ENCODE peak calls at places on chromosomes 11 and 22, in five cellular contexts. One of them, this sample, is unnamed.

GRCh38 chr22:23289851-23290724 is 109.8 kb downstream of the BCR start:
- DNase-seq in fibroblast of mammary gland: peak; percentile 73
- DNase-seq in osteocyte: no peak
- DNase-seq in left ventricle myocardium inferior: no peak
- DNase-seq in PC-9: no peak
- DNase-seq in this sample: peak; percentile 93

GRCh38 chr11:104916442-104916841 is 18.2 kb upstream of the CASP12 start:
- DNase-seq in fibroblast of mammary gland: peak; percentile 8
- DNase-seq in osteocyte: no peak
- DNase-seq in left ventricle myocardium inferior: no peak
- DNase-seq in PC-9: no peak
- DNase-seq in this sample: no peak

GRCh38 chr22:37716708-37717107 is 19.9 kb downstream of the TRIOBP start:
- DNase-seq in fibroblast of mammary gland: peak; percentile 90
- DNase-seq in osteocyte: no peak
- DNase-seq in left ventricle myocardium inferior: no peak
- DNase-seq in PC-9: peak; percentile 80
- DNase-seq in this sample: no peak

GRCh38 chr22:43438666-43439347 is 27.0 kb downstream of the MPPED1 start:
- DNase-seq in fibroblast of mammary gland: no peak
- DNase-seq in osteocyte: no peak
- DNase-seq in left ventricle myocardium inferior: no peak
- DNase-seq in PC-9: no peak
- DNase-seq in this sample: no peak

GRCh38 chr22:43404673-43405385 is 7.0 kb upstream of the MPPED1 start:
- DNase-seq in fibroblast of mammary gland: no peak
- DNase-seq in osteocyte: no peak
- DNase-seq in left ventricle myocardium inferior: no peak
- DNase-seq in PC-9: no peak
- DNase-seq in this sample: no peak

GRCh38 chr11:7635137-7635536 is 38.2 kb downstream of the CYB5R2 start:
- DNase-seq in fibroblast of mammary gland: peak; percentile 11
- DNase-seq in osteocyte: no peak
- DNase-seq in left ventricle myocardium inferior: peak; percentile 40
- DNase-seq in PC-9: no peak
- DNase-seq in this sample: no peak

GRCh38 chr11:125345706-125346561 is 150.1 kb downstream of the FEZ1 start:
- DNase-seq in fibroblast of mammary gland: peak; percentile 83
- DNase-seq in osteocyte: peak; percentile 95
- DNase-seq in left ventricle myocardium inferior: peak; percentile 83
- DNase-seq in PC-9: peak; percentile 44
- DNase-seq in this sample: peak; percentile 92

GRCh38 chr11:75286826-75287465 is 46.4 kb downstream of the TPBGL start:
- DNase-seq in fibroblast of mammary gland: peak; percentile 51
- DNase-seq in osteocyte: no peak
- DNase-seq in left ventricle myocardium inferior: no peak
- DNase-seq in PC-9: no peak
- DNase-seq in this sample: no peak

GRCh38 chr11:21364866-21365624 is 695.7 kb downstream of the NELL1 start:
- DNase-seq in fibroblast of mammary gland: no peak
- DNase-seq in osteocyte: no peak
- DNase-seq in left ventricle myocardium inferior: no peak
- DNase-seq in PC-9: no peak
- DNase-seq in this sample: no peak

GRCh38 chr11:114438303-114438702 is 964 bp upstream of the REXO2 start:
- DNase-seq in fibroblast of mammary gland: no peak
- DNase-seq in osteocyte: no peak
- DNase-seq in left ventricle myocardium inferior: no peak
- DNase-seq in PC-9: peak; percentile 92
- DNase-seq in this sample: peak; percentile 73

GRCh38 chr11:125117429-125117828 is 6.0 kb upstream of the TMEM218 start:
- DNase-seq in fibroblast of mammary gland: no peak
- DNase-seq in osteocyte: no peak
- DNase-seq in left ventricle myocardium inferior: no peak
- DNase-seq in PC-9: no peak
- DNase-seq in this sample: no peak

GRCh38 chr11:108863528-108863927 is 198.7 kb downstream of the DDX10 start:
- DNase-seq in fibroblast of mammary gland: no peak
- DNase-seq in osteocyte: no peak
- DNase-seq in left ventricle myocardium inferior: no peak
- DNase-seq in PC-9: no peak
- DNase-seq in this sample: no peak

GRCh38 chr11:130314184-130314748 is 451 bp downstream of the ZBTB44 start:
- DNase-seq in fibroblast of mammary gland: peak; percentile 7
- DNase-seq in osteocyte: peak; percentile 86
- DNase-seq in left ventricle myocardium inferior: peak; percentile 60
- DNase-seq in PC-9: no peak
- DNase-seq in this sample: peak; percentile 85

GRCh38 chr11:646214-646613 is 9.1 kb downstream of the DRD4 start:
- DNase-seq in fibroblast of mammary gland: no peak
- DNase-seq in osteocyte: peak; percentile 83
- DNase-seq in left ventricle myocardium inferior: no peak
- DNase-seq in PC-9: no peak
- DNase-seq in this sample: no peak

GRCh38 chr11:645536-645935 is 8.5 kb downstream of the DRD4 start:
- DNase-seq in fibroblast of mammary gland: no peak
- DNase-seq in osteocyte: no peak
- DNase-seq in left ventricle myocardium inferior: no peak
- DNase-seq in PC-9: no peak
- DNase-seq in this sample: no peak

GRCh38 chr11:641806-642370 is 4.8 kb downstream of the DRD4 start:
- DNase-seq in fibroblast of mammary gland: no peak
- DNase-seq in osteocyte: no peak
- DNase-seq in left ventricle myocardium inferior: no peak
- DNase-seq in PC-9: no peak
- DNase-seq in this sample: no peak

GRCh38 chr11:643366-643765 is 6.3 kb downstream of the DRD4 start:
- DNase-seq in fibroblast of mammary gland: no peak
- DNase-seq in osteocyte: no peak
- DNase-seq in left ventricle myocardium inferior: no peak
- DNase-seq in PC-9: no peak
- DNase-seq in this sample: no peak

DNA sequence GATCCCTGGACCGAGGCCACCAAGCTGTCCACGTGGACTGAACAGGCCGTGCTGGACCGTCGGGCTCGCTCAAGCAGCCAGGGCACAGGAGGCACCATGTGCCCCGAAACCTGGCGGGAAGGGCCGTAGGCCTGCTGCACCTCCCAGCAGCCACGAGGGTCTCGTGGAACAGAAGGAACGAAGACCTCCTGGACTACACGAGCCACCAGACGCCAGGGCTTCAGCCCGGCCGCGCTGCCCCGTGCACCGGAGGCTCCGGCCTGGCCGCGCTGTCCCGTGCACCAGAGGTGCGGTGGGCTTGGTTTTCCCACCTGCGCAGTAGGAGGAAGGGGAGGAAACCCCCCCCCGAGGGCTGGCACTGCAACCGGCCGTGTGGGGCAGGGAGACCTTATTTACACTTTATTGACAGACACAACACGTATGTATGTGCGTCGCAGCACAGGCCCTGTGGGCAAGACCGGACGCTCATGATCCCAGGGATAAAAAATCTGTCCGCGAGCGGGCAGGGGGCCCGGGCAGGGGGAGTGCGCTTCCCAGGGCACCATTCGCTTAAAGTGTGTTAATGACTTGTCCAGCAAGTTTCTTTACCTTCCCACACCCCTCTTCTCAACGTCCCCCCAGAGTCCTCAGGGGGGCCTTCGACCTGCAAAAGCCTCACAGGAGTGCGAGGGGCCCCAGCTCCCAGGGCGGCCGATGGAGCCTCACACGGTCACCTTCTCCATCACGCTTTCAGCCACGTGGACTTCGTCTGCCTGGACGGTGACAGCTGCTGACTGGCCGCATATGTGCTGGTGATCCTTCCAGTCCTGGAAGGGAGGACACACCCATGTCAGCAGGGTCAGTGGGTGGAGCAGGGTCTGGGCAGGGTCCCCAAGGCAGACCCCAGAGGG is 7.0 kb downstream of the DRD4 start:
- DNase-seq in fibroblast of mammary gland: no peak
- DNase-seq in osteocyte: peak; percentile 83
- DNase-seq in left ventricle myocardium inferior: no peak
- DNase-seq in PC-9: no peak
- DNase-seq in this sample: no peak
- TF ChIP-seq CTCF in fibroblast of mammary gland: no peak
- TF ChIP-seq CTCF in osteocyte: no peak
- TF ChIP-seq CTCF in left ventricle myocardium inferior: no peak
- TF ChIP-seq CTCF in PC-9: no peak
- TF ChIP-seq CTCF in this sample: no peak

DNA sequence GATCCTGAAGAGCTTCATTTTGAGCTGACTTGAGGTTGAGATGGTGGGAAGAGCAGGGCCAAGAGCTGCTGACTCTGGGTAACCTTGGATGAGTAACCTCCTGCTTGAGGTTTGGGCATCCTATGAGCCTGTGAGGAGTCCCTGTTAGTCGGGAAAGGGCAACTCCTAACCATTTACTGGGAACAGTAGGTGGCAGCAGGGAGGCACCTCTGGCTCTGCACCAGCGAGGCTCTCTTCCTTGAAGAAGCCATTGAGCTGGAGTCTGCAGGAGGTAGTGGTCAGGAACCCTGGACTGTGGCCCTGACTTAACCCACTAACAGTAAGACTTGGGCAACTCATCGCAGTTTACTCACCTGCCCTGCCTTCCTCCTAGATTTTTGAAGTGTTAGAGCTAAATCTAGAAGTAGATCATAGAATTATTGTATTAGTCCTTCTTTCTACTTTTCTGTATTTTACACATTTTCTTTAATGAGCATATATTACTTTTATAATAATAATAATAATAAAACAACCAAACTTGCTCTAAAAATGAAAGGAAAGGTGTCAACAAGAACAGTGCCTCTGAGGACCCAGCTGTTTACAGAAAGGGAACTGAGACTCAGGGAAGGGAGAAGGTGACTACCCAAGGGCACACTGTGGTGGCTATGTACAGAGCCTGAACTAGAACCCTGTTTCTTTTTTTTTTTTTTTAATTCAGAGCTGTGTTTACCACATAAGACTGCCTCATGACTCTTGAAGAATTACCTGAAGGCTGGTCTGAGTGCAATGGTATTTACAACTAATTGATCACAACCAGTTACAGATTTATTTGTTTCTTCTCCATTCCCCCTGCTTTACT is 47.5 kb downstream of the MEI1 start:
- DNase-seq in fibroblast of mammary gland: peak; percentile 87
- DNase-seq in osteocyte: peak; percentile 87
- DNase-seq in left ventricle myocardium inferior: peak; percentile 51
- DNase-seq in PC-9: peak; percentile 88
- DNase-seq in this sample: peak; percentile 93
- TF ChIP-seq CTCF in fibroblast of mammary gland: peak; percentile 89
- TF ChIP-seq CTCF in osteocyte: peak; percentile 82
- TF ChIP-seq CTCF in left ventricle myocardium inferior: peak; percentile 77
- TF ChIP-seq CTCF in PC-9: peak; percentile 91
- TF ChIP-seq CTCF in this sample: peak; percentile 90

GRCh38 chr11:111878385-111878765 is 590 bp downstream of the FDXACB1 start:
- DNase-seq in fibroblast of mammary gland: peak; percentile 36
- DNase-seq in osteocyte: no peak
- DNase-seq in left ventricle myocardium inferior: no peak
- DNase-seq in PC-9: no peak
- DNase-seq in this sample: no peak
- TF ChIP-seq CTCF in fibroblast of mammary gland: no peak
- TF ChIP-seq CTCF in osteocyte: no peak
- TF ChIP-seq CTCF in left ventricle myocardium inferior: no peak
- TF ChIP-seq CTCF in PC-9: no peak
- TF ChIP-seq CTCF in this sample: no peak

DNA sequence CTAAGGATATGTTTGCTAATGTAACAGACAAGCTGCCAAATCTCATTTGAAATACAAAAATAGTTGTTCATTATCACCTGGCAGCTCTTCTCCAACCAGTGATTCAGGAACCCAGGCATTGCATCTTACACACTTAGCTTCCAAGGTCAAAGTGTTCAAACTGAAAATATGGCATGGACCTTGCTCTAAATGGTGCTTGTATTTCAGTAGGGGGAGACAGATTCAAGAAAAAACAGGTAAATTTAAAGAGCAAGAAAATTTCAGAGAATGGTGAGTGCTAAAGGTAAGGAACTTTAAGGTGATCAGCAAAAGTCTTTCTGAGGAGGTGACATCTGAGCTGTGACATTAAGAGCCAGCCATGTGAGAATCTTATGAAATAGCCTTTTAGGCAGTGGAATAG is 82.8 kb upstream of the E2F8 start:
- DNase-seq in fibroblast of mammary gland: peak; percentile 25
- DNase-seq in osteocyte: no peak
- DNase-seq in left ventricle myocardium inferior: no peak
- DNase-seq in PC-9: no peak
- DNase-seq in this sample: no peak
- TF ChIP-seq CTCF in fibroblast of mammary gland: peak; percentile 32
- TF ChIP-seq CTCF in osteocyte: peak; percentile 22
- TF ChIP-seq CTCF in left ventricle myocardium inferior: no peak
- TF ChIP-seq CTCF in PC-9: peak; percentile 46
- TF ChIP-seq CTCF in this sample: peak; percentile 48